ENCODE peak calls at places on chromosomes 3 and 15, in eight cellular contexts. H is endodermal cell; W is Panc1; R is fibroblast of lung; F is dorsolateral prefrontal cortex; I is CD8-positive, alpha-beta memory T cell; E is bronchial epithelial cell; O is colonic mucosa. U is an unnamed sample.
A peak's percentile ranks its signal among the peaks of the same experiment; 100 is the strongest.

GRCh38 chr15:25859838-25860645 is 3.1 kb downstream of the ATP10A start:
- DNase-seq in H (no peak), W (no peak), R (peak; percentile 6), F (no peak), I (peak; percentile 66), E (no peak), O (no peak), U (no peak)

GRCh38 chr15:56205061-56205876 is 38.4 kb downstream of the RFX7 start:
- DNase-seq in H (no peak), W (no peak), R (peak; percentile 36), F (no peak), I (no peak), E (peak; percentile 81), O (no peak), U (no peak)

GRCh38 chr15:99084965-99085364 is 19.9 kb upstream of the SYNM start:
- DNase-seq in H (no peak), W (no peak), R (no peak), F (no peak), I (no peak), E (no peak), O (no peak), U (no peak)

GRCh38 chr3:23949784-23950183 is 4.7 kb downstream of the NR1D2 start:
- DNase-seq in H (no peak), W (no peak), R (no peak), F (no peak), I (no peak), E (no peak), O (no peak), U (no peak)

GRCh38 chr15:65286069-65286703 is 497 bp downstream of the PARP16 start:
- DNase-seq in H (peak; percentile 90), W (no peak), R (peak; percentile 13), F (peak; percentile 36), I (no peak), E (peak; percentile 25), O (peak; percentile 61), U (no peak)

GRCh38 chr3:58521002-58521670 is 15.9 kb downstream of the ACOX2 start:
- DNase-seq in H (peak; percentile 77), W (no peak), R (no peak), F (no peak), I (no peak), E (no peak), O (no peak), U (no peak)

GRCh38 chr3:66001626-66002025 is 37.1 kb downstream of the MAGI1 start:
- DNase-seq in H (no peak), W (no peak), R (no peak), F (no peak), I (no peak), E (no peak), O (no peak), U (peak; percentile 2)

GRCh38 chr15:52252781-52253180 is 42.8 kb downstream of the MYO5C start:
- DNase-seq in H (no peak), W (peak; percentile 94), R (peak; percentile 93), F (no peak), I (no peak), E (peak; percentile 99), O (no peak), U (no peak)

GRCh38 chr15:66700412-66700801 is 1.6 kb upstream of the SMAD6 start:
- DNase-seq in H (no peak), W (no peak), R (no peak), F (no peak), I (no peak), E (no peak), O (no peak), U (no peak)

GRCh38 chr3:63984391-63984790 is 38.9 kb downstream of the PSMD6 start:
- DNase-seq in H (no peak), W (no peak), R (no peak), F (no peak), I (no peak), E (no peak), O (no peak), U (no peak)

GRCh38 chr15:98530570-98530969 is 117.8 kb upstream of the IGF1R start:
- DNase-seq in H (no peak), W (no peak), R (no peak), F (no peak), I (no peak), E (peak; percentile 36), O (no peak), U (no peak)

GRCh38 chr3:127844326-127844942 is 22.1 kb upstream of the MGLL start:
- DNase-seq in H (no peak), W (no peak), R (no peak), F (no peak), I (no peak), E (no peak), O (no peak), U (no peak)

GRCh38 chr3:11613851-11614491 is 29.7 kb downstream of the VGLL4 start:
- DNase-seq in H (no peak), W (no peak), R (no peak), F (peak; percentile 63), I (no peak), E (no peak), O (no peak), U (no peak)

GRCh38 chr3:184772667-184773272 is 39.2 kb upstream of the VPS8 start:
- DNase-seq in H (no peak), W (no peak), R (no peak), F (no peak), I (peak; percentile 10), E (no peak), O (no peak), U (no peak)

GRCh38 chr15:68508485-68509189 is 70.2 kb upstream of the CORO2B start:
- DNase-seq in H (no peak), W (no peak), R (no peak), F (no peak), I (no peak), E (no peak), O (no peak), U (no peak)

GRCh38 chr15:68421798-68422402 is 10.1 kb downstream of the ITGA11 start:
- DNase-seq in H (peak; percentile 49), W (no peak), R (peak; percentile 32), F (no peak), I (no peak), E (no peak), O (no peak), U (no peak)

GRCh38 chr3:116743062-116743461 is 33.5 kb downstream of the TUSC7 start:
- DNase-seq in H (no peak), W (no peak), R (no peak), F (no peak), I (no peak), E (no peak), O (no peak), U (no peak)

GRCh38 chr3:128464188-128464587 is 2.5 kb downstream of the DNAJB8 start:
- DNase-seq in H (no peak), W (no peak), R (no peak), F (no peak), I (no peak), E (no peak), O (no peak), U (no peak)

GRCh38 chr3:174986685-174987084 is 127.6 kb downstream of the NAALADL2 start:
- DNase-seq in H (no peak), W (no peak), R (peak; percentile 58), F (no peak), I (no peak), E (no peak), O (no peak), U (no peak)

GRCh38 chr3:71873093-71873611 is 88.2 kb upstream of the PROK2 start:
- DNase-seq in H (no peak), W (no peak), R (no peak), F (no peak), I (no peak), E (no peak), O (no peak), U (no peak)

GRCh38 chr3:143970773-143971366 is 753 bp upstream of the DIPK2A start:
- DNase-seq in H (peak; percentile 89), W (no peak), R (peak; percentile 47), F (no peak), I (peak; percentile 58), E (peak; percentile 37), O (peak; percentile 58), U (no peak)

GRCh38 chr15:67120839-67121540 is 55.6 kb downstream of the SMAD3 start:
- DNase-seq in H (no peak), W (no peak), R (peak; percentile 95), F (peak; percentile 46), I (peak; percentile 93), E (peak; percentile 79), O (peak; percentile 84), U (no peak)

GRCh38 chr3:42667096-42667522 is 13.6 kb downstream of the ZBTB47 start:
- DNase-seq in H (no peak), W (no peak), R (no peak), F (no peak), I (no peak), E (no peak), O (no peak), U (no peak)

GRCh38 chr3:151087648-151088047 is 2.2 kb downstream of the MED12L start:
- DNase-seq in H (no peak), W (no peak), R (no peak), F (no peak), I (no peak), E (no peak), O (no peak), U (no peak)
- H3K4me3 ChIP-seq in H (peak overlapping the region; percentile 91), W (no peak overlapping the region), R (no peak overlapping the region), F (peak overlapping the region; percentile 75), I (no peak overlapping the region), E (no peak overlapping the region), O (no peak overlapping the region), U (peak overlapping the region; percentile 60)

GRCh38 chr3:194201953-194202666 is 66.2 kb downstream of the HES1 start:
- DNase-seq in H (no peak), W (no peak), R (no peak), F (no peak), I (no peak), E (peak; percentile 23), O (no peak), U (no peak)

GRCh38 chr3:194205675-194206133 is 69.8 kb downstream of the HES1 start:
- DNase-seq in H (peak; percentile 83), W (no peak), R (no peak), F (no peak), I (no peak), E (peak; percentile 30), O (no peak), U (peak; percentile 51)

GRCh38 chr3:194204793-194205065 is 68.8 kb downstream of the HES1 start:
- DNase-seq in H (no peak), W (no peak), R (no peak), F (no peak), I (no peak), E (peak; percentile 77), O (no peak), U (no peak)

GRCh38 chr3:194203482-194204035 is 67.6 kb downstream of the HES1 start:
- DNase-seq in H (peak; percentile 59), W (no peak), R (no peak), F (no peak), I (no peak), E (peak; percentile 28), O (no peak), U (no peak)

GRCh38 chr3:194204036-194204792 is 68.3 kb downstream of the HES1 start:
- DNase-seq in H (peak; percentile 73), W (no peak), R (no peak), F (no peak), I (no peak), E (no peak), O (no peak), U (no peak)
- H3K4me3 ChIP-seq in H (peak overlapping the region; percentile 57), W (peak overlapping the region; percentile 45), R (no peak overlapping the region), F (peak overlapping the region; percentile 45), I (peak overlapping the region; percentile 60), E (peak overlapping the region; percentile 44), O (peak overlapping the region; percentile 35), U (no peak overlapping the region)

GRCh38 chr15:78061963-78062427 is 15.5 kb downstream of the TBC1D2B start:
- DNase-seq in H (no peak), W (no peak), R (peak; percentile 50), F (no peak), I (peak; percentile 58), E (peak; percentile 15), O (no peak), U (no peak)
- H3K4me3 ChIP-seq in H (no peak overlapping the region), W (no peak overlapping the region), R (peak overlapping the region; percentile 36), F (peak overlapping the region; percentile 14), I (peak overlapping the region; percentile 42), E (no peak overlapping the region), O (no peak overlapping the region), U (peak overlapping the region; percentile 29)

GRCh38 chr3:62940763-62941632 is 65.8 kb upstream of the CADPS start:
- DNase-seq in H (peak; percentile 53), W (no peak), R (peak; percentile 65), F (no peak), I (no peak), E (peak; percentile 31), O (no peak), U (no peak)
- H3K4me3 ChIP-seq in H (no peak overlapping the region), W (no peak overlapping the region), R (no peak overlapping the region), F (no peak overlapping the region), I (no peak overlapping the region), E (no peak overlapping the region), O (no peak overlapping the region), U (no peak overlapping the region)